ENCODE peak calls at places on chromosomes 2 and 18, in ten cellular contexts. Z is tibial nerve, J is H1, Y is A549, D is HepG2, L is ovary, A is stomach, I is GM12878, C is sigmoid colon, E is suprapubic skin. H is an unnamed sample.
A peak's percentile ranks its signal among the peaks of the same experiment; 100 is the strongest.

GRCh38 chr2:95275151-95275515 is 884 bp downstream of the PROM2 start:
- DNase-seq in C (peak; percentile 36), Y (no peak), J (no peak), A (peak; percentile 24), L (peak; percentile 13), D (no peak), I (no peak), Z (no peak), E (peak; percentile 58), H (no peak)

GRCh38 chr18:78993014-78993926 is 13.7 kb downstream of the SALL3 start:
- DNase-seq in C (no peak), Y (no peak), I (no peak), D (no peak), A (no peak), L (no peak), Z (no peak), J (no peak), E (no peak), H (no peak)

GRCh38 chr18:46663539-46663938 is 6.5 kb upstream of the LOXHD1 start:
- DNase-seq in I (no peak), J (no peak), Z (no peak), E (no peak), L (no peak), C (no peak), D (no peak), A (no peak), Y (no peak), H (no peak)

GRCh38 chr2:192813341-192813740 is 618.6 kb upstream of the TMEFF2 start:
- DNase-seq in C (no peak), I (no peak), J (no peak), A (no peak), D (no peak), E (no peak), Z (no peak), Y (no peak), L (no peak), H (no peak)

GRCh38 chr18:75111673-75112485 is 97.1 kb downstream of the PTGR3 start:
- DNase-seq in D (no peak), E (no peak), J (no peak), A (no peak), Y (no peak), C (no peak), Z (no peak), I (no peak), L (no peak), H (no peak)

GRCh38 chr2:20542761-20543578 is 96.1 kb downstream of the RHOB start:
- DNase-seq in C (no peak), D (no peak), L (no peak), Y (no peak), E (no peak), A (no peak), Z (no peak), J (no peak), I (no peak), H (no peak)

GRCh38 chr2:96832751-96833507 is 10.9 kb downstream of the ANKRD23 start:
- DNase-seq in D (no peak), Z (peak; percentile 28), Y (peak; percentile 67), I (no peak), A (peak; percentile 86), E (no peak), L (peak; percentile 91), J (no peak), C (peak; percentile 81), H (no peak)

GRCh38 chr2:29014331-29014730 is 33.2 kb downstream of the TOGARAM2 start:
- DNase-seq in D (no peak), L (no peak), E (no peak), Y (no peak), Z (no peak), I (no peak), J (no peak), C (no peak), A (no peak), H (no peak)

GRCh38 chr2:239145106-239145505 is 255.7 kb downstream of the HDAC4 start:
- DNase-seq in E (no peak), C (no peak), L (no peak), D (no peak), Z (no peak), J (no peak), I (no peak), Y (no peak), A (no peak), H (no peak)

GRCh38 chr2:127093648-127094210 is 13.2 kb downstream of the BIN1 start:
- DNase-seq in Y (no peak), I (no peak), E (no peak), J (no peak), C (no peak), D (no peak), Z (no peak), A (no peak), L (no peak), H (no peak)

GRCh38 chr2:127095784-127096183 is 11.2 kb downstream of the BIN1 start:
- DNase-seq in E (no peak), A (no peak), I (no peak), L (peak; percentile 23), C (peak; percentile 58), D (no peak), J (no peak), Z (no peak), Y (no peak), H (no peak)

GRCh38 chr2:127095367-127095641 is 11.7 kb downstream of the BIN1 start:
- DNase-seq in C (no peak), L (peak; percentile 30), E (no peak), I (no peak), Y (no peak), D (no peak), A (no peak), Z (no peak), J (no peak), H (no peak)

GRCh38 chr2:127096280-127096679 is 10.7 kb downstream of the BIN1 start:
- DNase-seq in A (no peak), I (no peak), Z (no peak), J (no peak), C (peak; percentile 58), D (no peak), Y (no peak), E (no peak), L (peak; percentile 21), H (no peak)

DNA sequence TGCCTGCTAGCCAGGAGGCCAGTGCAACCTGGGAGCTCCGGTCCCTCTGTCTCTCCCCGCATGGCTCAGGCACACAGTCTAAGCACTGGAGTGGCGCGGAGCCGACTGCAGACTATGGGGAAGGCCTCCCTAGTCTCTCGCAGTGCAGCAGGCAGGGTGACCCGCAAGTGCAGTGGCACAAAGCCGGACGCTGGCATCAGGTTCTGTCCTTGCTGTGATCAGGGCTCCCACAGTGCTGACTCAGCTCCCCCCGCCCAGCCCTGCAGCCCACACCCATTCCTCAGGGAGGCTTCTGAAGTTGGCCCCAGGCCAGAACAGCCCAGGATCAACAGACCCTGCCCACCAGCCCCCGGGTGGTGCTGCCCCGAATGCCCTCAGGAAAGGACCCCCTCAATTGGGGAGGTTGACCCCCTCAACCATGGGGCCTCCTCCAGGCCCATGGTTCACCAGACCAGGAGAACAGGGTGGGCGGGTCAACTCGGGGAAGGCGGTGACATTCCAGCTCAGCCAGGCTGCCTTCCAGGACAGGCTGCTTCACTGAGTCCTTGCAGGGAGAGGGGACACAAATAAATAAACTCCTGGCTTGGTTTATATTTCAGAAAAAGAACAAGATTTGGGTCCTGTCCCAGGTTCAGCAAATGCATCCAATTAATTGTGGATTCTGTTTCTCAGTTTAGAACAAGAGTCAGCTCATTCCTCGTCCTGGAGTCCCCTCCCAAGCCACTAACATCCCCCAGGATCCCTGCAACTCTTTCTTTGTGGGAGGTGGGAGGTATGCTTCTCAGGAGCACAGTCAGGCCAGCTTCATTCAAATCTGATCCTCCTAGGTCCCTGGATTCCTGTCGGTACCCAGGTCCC is 12.2 kb downstream of the BIN1 start:
- DNase-seq in I (no peak), L (peak; percentile 65), Z (peak; percentile 66), Y (no peak), J (no peak), C (peak; percentile 79), D (no peak), E (no peak), A (peak; percentile 81), H (peak; percentile 67)
- TF ChIP-seq EP300 in I (no peak), L (no peak), Z (peak; percentile 70), Y (no peak), J (no peak), C (no peak), D (no peak), E (no peak), A (no peak), H (no peak)

DNA sequence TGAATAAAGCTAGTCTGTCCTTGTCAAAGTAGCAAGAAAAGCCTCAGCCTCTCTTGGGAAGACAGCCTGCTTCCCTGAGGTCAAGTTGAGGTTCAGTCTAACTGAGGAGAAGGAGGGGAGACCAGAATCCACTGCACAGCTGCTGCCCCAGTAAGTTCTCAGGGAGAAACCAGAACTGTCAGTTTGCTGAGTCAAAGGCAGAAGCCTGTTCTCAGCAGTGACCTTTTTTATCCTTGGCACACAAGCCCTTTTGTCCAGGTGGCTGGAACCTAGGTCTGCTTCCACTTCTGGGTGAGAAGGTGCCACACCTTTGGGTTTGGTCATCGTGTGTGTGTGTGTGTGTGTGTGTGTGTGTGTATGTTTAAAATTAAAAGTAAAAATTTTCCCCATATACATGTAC is 15.1 kb downstream of the INPP4A start:
- DNase-seq in L (no peak), I (no peak), J (no peak), E (no peak), C (peak; percentile 55), Z (no peak), Y (no peak), A (peak; percentile 33), D (no peak), H (no peak)
- TF ChIP-seq POLR2A in L (no peak), I (no peak), J (no peak), E (no peak), C (no peak), Z (no peak), Y (no peak), A (no peak), D (no peak), H (no peak)

GRCh38 chr2:241813080-241813805 is 4.2 kb downstream of the NEU4 start:
- DNase-seq in I (no peak), J (no peak), C (peak; percentile 67), E (peak; percentile 61), Y (no peak), Z (no peak), A (no peak), L (peak; percentile 33), D (no peak), H (peak; percentile 6)
- H3K4me1 ChIP-seq in I (peaks cover 7% of the 10 kb centered on the region), J (peaks cover 9% of the 10 kb centered on the region), C (no peaks in the 10 kb centered on the region), E (no peaks in the 10 kb centered on the region), Y (no peaks in the 10 kb centered on the region), Z (no peaks in the 10 kb centered on the region), A (no peaks in the 10 kb centered on the region), L (no peaks in the 10 kb centered on the region), D (peaks cover 48% of the 10 kb centered on the region), H (peaks cover 12% of the 10 kb centered on the region)

DNA sequence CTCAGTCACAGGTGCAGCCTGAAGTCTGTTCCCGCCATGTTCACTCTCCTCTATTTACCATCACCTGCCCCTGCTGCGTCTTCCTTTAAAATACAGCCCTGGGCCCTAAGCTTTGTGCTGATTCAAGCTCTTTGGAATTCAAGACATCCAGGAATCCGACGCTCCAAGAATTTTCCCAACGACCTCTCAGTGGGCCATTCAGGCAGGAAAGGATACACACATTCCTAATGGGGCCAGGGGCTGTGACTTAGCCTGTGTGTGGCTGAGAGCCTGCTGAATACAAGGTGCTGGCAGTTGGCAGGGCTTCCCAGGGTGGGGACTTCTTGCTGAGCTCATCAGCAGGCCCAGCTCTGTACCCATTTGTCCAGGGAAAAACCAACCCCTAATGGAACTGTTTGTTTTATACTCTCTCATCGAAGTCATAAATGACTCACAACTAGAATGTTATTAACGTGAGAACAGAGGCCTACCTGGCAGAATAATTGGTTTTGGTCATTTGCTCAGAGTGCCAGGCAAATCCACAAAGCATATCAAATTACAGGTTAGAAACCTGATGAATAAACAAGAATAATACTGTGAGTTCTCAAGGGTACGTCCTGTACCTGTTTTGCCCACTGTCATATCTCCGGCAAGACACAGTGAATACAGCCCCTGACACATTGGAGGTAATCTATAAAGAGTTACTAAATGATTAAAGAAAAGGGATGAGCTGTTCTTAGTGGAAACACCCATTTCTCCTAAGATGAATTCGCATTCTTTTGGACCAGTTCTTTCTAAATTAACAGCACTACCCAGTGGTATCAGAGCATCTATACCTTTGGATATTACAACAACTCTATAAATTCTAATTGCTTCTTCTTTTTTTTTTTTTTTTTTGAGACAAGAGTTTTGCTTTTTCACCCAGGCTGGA is 12.6 kb upstream of the KCMF1 start:
- DNase-seq in E (no peak), C (peak; percentile 62), I (no peak), D (peak; percentile 80), L (peak; percentile 43), Y (peak; percentile 98), J (peak; percentile 99), Z (no peak), A (peak; percentile 62), H (peak; percentile 55)
- TF ChIP-seq EP300 in E (no peak), C (no peak), I (no peak), D (peak; percentile 15), L (no peak), Y (peak; percentile 82), J (peak; percentile 96), Z (no peak), A (no peak), H (no peak)